ENCODE peak calls at places on chromosomes 5 and 9, in four cellular contexts. H, Y, I and U are unnamed samples. For H3K4me1, the result is how much of the 10 kb centered on the place peaks cover.

GRCh38 chr5:78109891-78110324 is 184.6 kb downstream of the AP3B1 start:
- DNase-seq in I (no peak), Y (no peak), H (no peak), U (no peak)

GRCh38 chr5:177600458-177601018 is 606 bp downstream of the B4GALT7 start:
- DNase-seq in H (no peak), I (no peak), Y (no peak), U (no peak)

GRCh38 chr5:63963080-63963735 is 963 bp upstream of the HTR1A start:
- DNase-seq in H (peak), I (peak), Y (no peak), U (peak)

GRCh38 chr5:94849324-94849723 is 230.9 kb downstream of the SLF1 start:
- DNase-seq in H (no peak), Y (no peak), I (no peak), U (no peak)

GRCh38 chr5:169356811-169357210 is 55.9 kb upstream of the SLIT3 start:
- DNase-seq in I (no peak), H (no peak), Y (no peak), U (no peak)

GRCh38 chr5:112995764-112996618 is 19.4 kb downstream of the DCP2 start:
- DNase-seq in Y (peak), H (peak), I (peak), U (peak)

GRCh38 chr5:8949908-8950307 is 596.0 kb downstream of the SEMA5A start:
- DNase-seq in H (no peak), Y (no peak), I (no peak), U (no peak)

GRCh38 chr5:98791110-98791509 is 17.6 kb downstream of the RGMB start:
- DNase-seq in H (no peak), I (no peak), Y (no peak), U (no peak)

GRCh38 chr5:146624179-146624578 is 108.2 kb upstream of the GPR151 start:
- DNase-seq in I (no peak), Y (no peak), H (no peak), U (no peak)

GRCh38 chr5:149304195-149305072 is 32.8 kb downstream of the AFAP1L1 start:
- DNase-seq in I (no peak), H (no peak), Y (no peak), U (no peak)

GRCh38 chr5:180313677-180314076 is 21.8 kb upstream of the MAPK9 start:
- DNase-seq in I (no peak), H (no peak), Y (no peak), U (no peak)

GRCh38 chr5:32990593-32991415 is 279.7 kb downstream of the NPR3 start:
- DNase-seq in Y (no peak), I (no peak), H (no peak), U (no peak)

GRCh38 chr5:18761801-18762200 is 1127.5 kb downstream of the TAF11L14 start:
- DNase-seq in Y (no peak), H (no peak), I (no peak), U (no peak)

DNA sequence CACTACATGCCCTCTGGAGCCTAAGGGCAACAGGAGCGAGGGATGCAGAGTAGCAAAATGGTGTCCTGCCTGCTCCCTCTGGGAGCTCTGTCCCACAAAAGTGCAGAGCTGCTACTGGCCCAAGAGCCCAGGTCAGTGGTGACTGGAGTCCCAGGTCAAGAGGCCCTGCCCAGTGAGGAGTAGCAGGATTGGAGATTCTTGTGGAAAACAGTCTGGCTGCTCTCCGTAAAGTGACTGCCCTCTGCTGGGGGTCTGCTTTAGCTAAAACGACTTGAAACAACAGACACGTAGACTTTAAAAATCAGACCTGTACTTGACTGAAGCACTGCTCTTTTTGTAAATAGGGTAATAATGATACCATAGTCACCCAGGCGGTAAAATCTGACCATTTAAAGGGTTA is 917.0 kb downstream of the MAT2B start:
- DNase-seq in H (no peak), I (peak), Y (no peak), U (no peak)
- H3K4me1 ChIP-seq in H (under half), I (under half), Y (under half), U (under half)

DNA sequence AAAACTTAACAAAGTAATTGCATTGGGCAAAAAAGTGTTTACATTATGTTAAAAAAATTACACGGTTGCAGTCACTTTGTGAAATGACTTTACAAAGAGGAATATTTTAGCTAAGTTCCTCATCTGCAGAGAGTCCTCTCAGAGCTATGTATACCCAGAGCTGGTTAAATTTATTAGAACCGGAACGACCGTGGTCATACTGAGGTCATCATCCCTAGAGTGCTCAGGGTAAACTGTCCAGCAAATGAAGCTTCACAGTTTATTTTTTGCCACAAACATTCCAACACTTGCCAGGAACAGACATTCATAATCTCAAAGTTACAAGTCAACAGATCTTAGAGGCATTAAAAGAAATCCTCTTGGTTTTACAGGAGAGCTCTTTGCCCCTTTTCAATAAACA is 902 bp downstream of the ROPN1L start:
- DNase-seq in I (no peak), H (no peak), Y (no peak), U (no peak)
- H3K4me3 ChIP-seq in I (peak), H (no peak), Y (peak), U (peak)

GRCh38 chr5:136039202-136039601 is 10.4 kb downstream of the TGFBI start:
- DNase-seq in I (no peak), H (no peak), Y (no peak), U (no peak)

GRCh38 chr5:136038635-136039034 is 9.8 kb downstream of the TGFBI start:
- DNase-seq in H (no peak), Y (no peak), I (no peak), U (no peak)

GRCh38 chr5:136042156-136042555 is 13.4 kb downstream of the TGFBI start:
- DNase-seq in I (no peak), Y (no peak), H (no peak), U (no peak)

GRCh38 chr5:136042665-136043121 is 13.9 kb downstream of the TGFBI start:
- DNase-seq in H (peak), I (no peak), Y (no peak), U (no peak)

GRCh38 chr5:136040746-136041415 is 12.1 kb downstream of the TGFBI start:
- DNase-seq in H (no peak), I (no peak), Y (no peak), U (no peak)
- H3K4me1 ChIP-seq in H (under half), I (half or more), Y (under half), U (under half)

GRCh38 chr9:134329886-134330285 is 3.6 kb downstream of the RXRA start:
- DNase-seq in H (no peak), Y (peak), I (no peak), U (no peak)
- H3K4me3 ChIP-seq in H (no peak), Y (peak), I (no peak), U (no peak)

DNA sequence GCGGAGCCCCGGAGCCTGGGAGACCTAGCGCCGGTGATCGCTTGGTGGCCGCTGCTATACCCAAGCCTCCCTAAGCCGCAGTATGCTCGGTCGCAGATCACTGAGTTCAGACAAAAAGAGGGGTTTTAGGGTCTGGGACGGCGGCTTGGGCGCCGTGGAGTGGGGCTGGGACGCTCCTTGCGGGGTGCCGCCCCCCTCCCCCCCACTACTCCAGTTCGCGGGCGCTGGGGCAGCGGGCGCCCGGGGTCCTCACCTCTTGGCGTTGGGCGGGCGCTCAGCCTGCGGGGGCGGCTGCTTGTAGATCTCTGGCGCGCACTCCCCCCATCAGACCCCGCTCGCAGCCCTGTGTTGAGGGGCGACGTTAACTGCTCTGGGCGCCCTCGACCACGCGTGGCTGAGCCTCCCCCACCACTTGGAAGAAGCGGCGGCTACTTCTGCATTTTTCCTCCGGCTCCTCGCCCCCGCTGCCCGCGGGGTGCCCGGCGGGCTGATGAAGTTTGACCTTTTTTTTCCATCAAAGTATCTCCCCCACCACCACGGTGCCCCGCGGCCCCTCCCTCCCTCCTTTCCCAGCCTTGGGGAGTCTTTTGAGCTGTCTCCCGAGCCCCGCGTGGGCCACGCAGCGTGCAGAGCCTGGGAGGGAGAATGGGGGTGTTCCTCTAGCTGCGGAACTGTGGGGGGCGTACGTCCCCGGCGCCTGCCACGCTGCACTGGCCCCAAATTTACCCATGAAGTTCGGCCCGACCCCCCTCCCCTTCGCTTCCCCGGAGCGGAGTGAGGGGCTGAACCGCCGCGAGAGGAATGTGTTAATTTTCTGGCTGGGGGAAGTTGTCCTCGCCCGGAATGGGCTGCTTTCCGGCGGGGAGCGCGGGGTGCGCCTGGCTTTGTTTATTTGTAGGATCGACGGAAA is 1.2 kb downstream of the CXXC5 start:
- DNase-seq in H (peak), I (no peak), Y (no peak), U (no peak)
- H3K4me1 ChIP-seq in H (half or more), I (half or more), Y (under half), U (under half)

DNA sequence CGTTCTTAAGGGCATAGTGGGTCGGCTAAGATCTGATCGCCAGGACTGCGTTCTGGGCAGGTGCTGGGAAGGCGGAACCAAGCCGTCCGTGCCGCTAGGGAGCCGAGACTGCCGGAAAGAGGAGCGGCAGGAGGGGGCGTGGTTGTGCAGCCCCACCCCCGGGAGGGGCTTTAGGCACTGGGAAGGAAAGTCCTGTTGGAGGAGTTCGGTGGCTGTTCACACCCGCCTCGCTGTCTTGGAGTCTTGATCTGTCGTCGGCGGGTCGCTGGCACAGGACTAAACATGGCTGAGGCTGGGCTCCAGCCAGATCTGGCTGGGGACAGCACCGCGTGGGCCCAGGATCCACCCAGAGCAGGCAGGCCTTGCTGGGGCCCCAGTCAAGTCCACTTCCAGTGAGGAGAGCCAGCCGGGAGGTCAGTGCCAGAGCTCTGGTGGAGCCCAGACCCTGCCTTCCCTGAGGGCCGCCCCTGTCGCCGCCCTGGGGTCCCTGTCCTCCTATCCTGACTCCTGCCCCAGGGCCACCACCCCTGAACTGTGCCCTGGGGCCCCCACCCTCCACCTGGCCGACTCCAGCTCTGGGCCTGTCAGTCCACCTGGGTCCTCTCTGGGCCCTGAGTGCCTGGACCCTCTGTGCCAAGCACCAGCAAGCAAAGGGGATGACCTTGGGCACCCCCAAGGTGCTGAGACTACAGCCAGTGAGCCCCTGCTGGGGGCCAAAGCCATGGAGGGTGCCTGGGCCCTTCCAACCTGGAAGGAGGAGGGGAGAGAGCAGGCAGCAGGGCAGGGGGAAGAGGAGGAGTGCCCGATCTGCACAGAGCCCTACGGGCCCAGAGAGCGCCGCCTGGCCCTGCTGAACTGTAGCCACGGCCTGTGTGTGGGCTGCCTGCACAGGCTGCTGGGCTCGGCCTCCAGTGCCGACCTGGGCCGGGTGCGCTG is 4.5 kb downstream of the RNF208 start:
- DNase-seq in I (no peak), H (no peak), Y (peak), U (no peak)
- H3K4me3 ChIP-seq in I (no peak), H (no peak), Y (peak), U (no peak)

GRCh38 chr5:142327111-142327842 is 2.5 kb upstream of the SPRY4 start:
- DNase-seq in Y (no peak), H (no peak), I (no peak), U (no peak)

GRCh38 chr5:142324377-142324870 is 397 bp downstream of the SPRY4 start:
- DNase-seq in Y (peak), H (no peak), I (no peak), U (no peak)

GRCh38 chr5:142324871-142325676 is at the start of gene SPRY4:
- DNase-seq in H (no peak), I (peak), Y (peak), U (peak)

GRCh38 chr5:142325677-142326479 is 1.1 kb upstream of the SPRY4 start:
- DNase-seq in Y (peak), I (peak), H (no peak), U (no peak)

GRCh38 chr5:142326480-142326938 is 1.7 kb upstream of the SPRY4 start:
- DNase-seq in I (no peak), H (no peak), Y (no peak), U (no peak)
- H3K4me1 ChIP-seq in I (under half), H (under half), Y (under half), U (under half)

GRCh38 chr5:40799248-40799647 is 1.1 kb upstream of the PRKAA1 start:
- DNase-seq in I (no peak), Y (no peak), H (no peak), U (no peak)
- H3K4me3 ChIP-seq in I (peak), Y (peak), H (no peak), U (no peak)

GRCh38 chr5:74390306-74390637 is 250.3 kb downstream of the ENC1 start:
- DNase-seq in Y (no peak), I (no peak), H (no peak), U (no peak)
- H3K4me1 ChIP-seq in Y (under half), I (under half), H (under half), U (under half)